ENCODE peak calls at places on chromosomes 11 and 22, in five cellular contexts. J is H1, O is lung, L is WERI-Rb-1, W is aorta. Q is an unnamed sample. For H3K9me3, the result is how much of the 10 kb centered on the place peaks cover.

GRCh38 chr11:57709802-57710367 is 2.1 kb downstream of the MED19 start:
- DNase-seq in J (no peak), O (no peak), L (no peak), W (no peak), Q (no peak)

GRCh38 chr11:13256216-13256615 is 21.4 kb upstream of the BMAL1 start:
- DNase-seq in J (no peak), O (no peak), L (no peak), W (no peak), Q (no peak)

GRCh38 chr11:117717485-117718314 is 79.3 kb downstream of the DSCAML1 start:
- DNase-seq in J (peak), O (peak), L (no peak), W (no peak), Q (no peak)

GRCh38 chr11:64534391-64534801 is 56.6 kb upstream of the SLC22A12 start:
- DNase-seq in J (no peak), O (no peak), L (no peak), W (peak), Q (no peak)

GRCh38 chr22:43094085-43094484 is 4.9 kb upstream of the TTLL1 start:
- DNase-seq in J (no peak), O (no peak), L (no peak), W (no peak), Q (peak)

GRCh38 chr11:75437966-75438659 is 5.1 kb upstream of the KLHL35 start:
- DNase-seq in J (no peak), O (no peak), L (no peak), W (no peak), Q (no peak)

GRCh38 chr11:87212891-87213290 is 175.2 kb downstream of the TMEM135 start:
- DNase-seq in J (no peak), O (no peak), L (no peak), W (no peak), Q (no peak)

GRCh38 chr11:17343907-17344306 is 7.7 kb upstream of the NCR3LG1 start:
- DNase-seq in J (no peak), O (no peak), L (no peak), W (no peak), Q (no peak)

GRCh38 chr11:76783901-76784813 is 1.0 kb downstream of the TSKU start:
- DNase-seq in J (peak), O (no peak), L (peak), W (peak), Q (peak)

GRCh38 chr11:131217313-131218297 is 152.8 kb upstream of the NTM start:
- DNase-seq in J (no peak), O (no peak), L (peak), W (no peak), Q (no peak)

GRCh38 chr11:250740-251299 is 14.0 kb downstream of the PSMD13 start:
- DNase-seq in J (peak), O (peak), L (peak), W (peak), Q (peak)

GRCh38 chr11:63369971-63370588 is 495 bp downstream of the SLC22A9 start:
- DNase-seq in J (no peak), O (no peak), L (no peak), W (no peak), Q (no peak)
- H3K9me3 ChIP-seq in J (under half), O (under half), L (under half), W (under half), Q (under half)

GRCh38 chr11:125056931-125057330 is 6.2 kb upstream of the SLC37A2 start:
- DNase-seq in J (no peak), O (no peak), L (no peak), W (no peak), Q (no peak)
- H3K4me3 ChIP-seq in J (no peak), O (no peak), L (no peak), W (no peak), Q (no peak)

GRCh38 chr11:35183526-35183925 is 44.6 kb downstream of the CD44 start:
- DNase-seq in J (no peak), O (no peak), L (peak), W (no peak), Q (peak)
- H3K27ac ChIP-seq in J (no peak), O (no peak), L (peak), W (no peak), Q (no peak)

DNA sequence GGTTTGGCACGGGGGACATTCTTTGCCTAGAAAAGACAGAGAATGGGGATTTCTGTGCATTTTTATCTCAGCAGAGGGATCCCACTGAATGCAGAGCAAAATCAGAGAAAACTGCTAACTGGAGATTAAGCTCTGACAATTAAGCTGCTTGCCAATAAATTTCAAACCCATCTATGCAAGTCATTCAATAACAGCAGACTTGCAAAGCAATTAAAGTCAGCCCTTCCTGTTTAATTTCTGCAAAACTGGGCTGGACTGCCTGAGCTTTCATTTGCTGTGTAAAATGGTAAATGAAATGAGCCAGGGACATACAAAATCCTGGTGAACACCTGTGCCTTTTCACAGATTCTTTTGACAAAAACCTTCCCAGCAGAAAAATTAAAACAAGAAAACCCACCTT is 1273.9 kb upstream of the CNTN5 start:
- DNase-seq in J (no peak), O (no peak), L (no peak), W (no peak), Q (no peak)
- H3K9me3 ChIP-seq in J (under half), O (under half), L (under half), W (under half), Q (under half)

DNA sequence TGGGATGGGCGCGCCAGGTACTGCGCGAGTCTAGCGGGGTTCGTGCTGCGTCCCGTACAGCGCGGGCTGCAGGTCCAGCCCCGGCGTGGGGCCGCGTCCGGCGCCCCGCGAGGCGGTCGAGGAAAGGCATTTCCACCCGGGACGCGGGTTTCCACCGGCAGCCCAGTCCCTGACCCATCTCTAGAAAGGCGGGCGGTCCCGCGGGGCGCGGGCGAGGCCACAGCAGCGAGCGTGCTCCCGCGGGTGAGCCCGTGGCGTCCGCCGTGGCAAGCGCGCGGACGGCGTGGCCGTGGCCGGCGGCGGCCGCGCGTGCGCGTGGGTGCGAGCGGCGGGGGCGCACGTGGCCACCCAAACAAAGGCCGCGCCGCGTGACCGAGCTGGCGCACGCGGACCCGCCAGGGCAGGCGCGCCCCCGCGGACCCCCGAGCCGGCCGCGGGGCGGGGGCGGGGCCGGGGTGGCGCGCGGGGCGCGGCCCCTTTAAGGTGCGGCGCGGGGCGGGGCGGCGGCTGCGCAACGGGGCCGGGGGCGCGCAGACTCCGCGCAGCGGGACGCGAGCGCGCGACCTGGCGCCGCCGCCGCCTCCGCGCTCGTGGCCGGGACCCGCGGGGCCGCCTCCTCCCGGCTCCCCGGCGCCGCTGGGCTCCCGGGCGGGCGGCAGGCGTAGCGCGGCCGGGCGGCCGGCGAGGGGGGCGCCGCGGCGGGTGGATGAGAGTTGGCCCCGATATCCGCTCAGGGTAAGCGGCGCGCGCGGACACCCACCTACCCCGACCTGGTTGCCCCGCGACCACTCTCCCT is 39.3 kb upstream of the CELSR1 start:
- DNase-seq in J (no peak), O (no peak), L (no peak), W (peak), Q (peak)
- H3K4me3 ChIP-seq in J (peak), O (peak), L (peak), W (peak), Q (peak)

GRCh38 chr11:11378184-11378940 is 25.3 kb upstream of the CSNK2A3 start:
- DNase-seq in J (no peak), O (no peak), L (no peak), W (no peak), Q (no peak)
- H3K27ac ChIP-seq in J (no peak), O (no peak), L (no peak), W (no peak), Q (no peak)

GRCh38 chr11:60360621-60361020 is 17.7 kb upstream of the MS4A7 start:
- DNase-seq in J (no peak), O (no peak), L (no peak), W (no peak), Q (no peak)
- H3K9me3 ChIP-seq in J (under half), O (under half), L (under half), W (under half), Q (under half)

GRCh38 chr11:62025429-62026105 is 58.1 kb upstream of the FTH1 start:
- DNase-seq in J (no peak), O (peak), L (no peak), W (peak), Q (no peak)
- H3K4me3 ChIP-seq in J (no peak), O (no peak), L (no peak), W (no peak), Q (no peak)

GRCh38 chr11:122202951-122203456 is 87.0 kb upstream of the BLID start:
- DNase-seq in J (peak), O (peak), L (peak), W (peak), Q (peak)

GRCh38 chr11:122204206-122204605 is 88.2 kb upstream of the BLID start:
- DNase-seq in J (no peak), O (no peak), L (no peak), W (no peak), Q (no peak)

GRCh38 chr11:122205036-122205435 is 89.0 kb upstream of the BLID start:
- DNase-seq in J (no peak), O (no peak), L (no peak), W (no peak), Q (no peak)

GRCh38 chr11:122201126-122201525 is 85.1 kb upstream of the BLID start:
- DNase-seq in J (no peak), O (no peak), L (no peak), W (no peak), Q (no peak)

GRCh38 chr11:122202161-122202950 is 86.3 kb upstream of the BLID start:
- DNase-seq in J (peak), O (no peak), L (no peak), W (peak), Q (no peak)
- H3K27ac ChIP-seq in J (no peak), O (no peak), L (no peak), W (peak), Q (no peak)

Q was measured in SJCRH30.